ENCODE peak calls at places on chromosomes 4 and X, in six cellular contexts. W is non-pigmented ciliary epithelial cell, U is GM04504, Q is neural progenitor cell, M is HEK293T, D is posterior cingulate gyrus. P is an unnamed sample.

GRCh38 chr4:72186714-72187113 is 154.9 kb downstream of the NPFFR2 start:
- DNase-seq in W (no peak), U (no peak), Q (no peak), M (no peak), D (no peak), P (no peak)

GRCh38 chr4:173761236-173761635 is 231.2 kb upstream of the HAND2 start:
- DNase-seq in W (no peak), U (no peak), Q (no peak), M (no peak), D (no peak), P (no peak)

GRCh38 chr4:64880557-64880956 is 471.3 kb upstream of the TECRL start:
- DNase-seq in W (no peak), U (no peak), Q (no peak), M (no peak), D (no peak), P (no peak)

GRCh38 chr4:80189581-80189955 is 7.7 kb upstream of the PRDM8 start:
- DNase-seq in W (no peak), U (no peak), Q (no peak), M (no peak), D (no peak), P (no peak)

GRCh38 chr4:17515724-17516407 is 901 bp downstream of the CLRN2 start:
- DNase-seq in W (no peak), U (no peak), Q (no peak), M (no peak), D (peak), P (no peak)

GRCh38 chr4:70505152-70505748 is 13.1 kb upstream of the AMTN start:
- DNase-seq in W (no peak), U (peak), Q (peak), M (peak), D (peak), P (peak)

GRCh38 chr4:40763228-40763716 is 13.5 kb downstream of the NSUN7 start:
- DNase-seq in W (no peak), U (peak), Q (no peak), M (no peak), D (no peak), P (no peak)

GRCh38 chrX:2404816-2405215 is 96.0 kb downstream of the DHRSX start:
- DNase-seq in W (no peak), U (no peak), Q (no peak), M (no peak), D (no peak), P (no peak)

GRCh38 chr4:149836546-149836945 is 20.9 kb upstream of the IQCM start:
- DNase-seq in W (no peak), U (peak), Q (no peak), M (no peak), D (no peak), P (no peak)

GRCh38 chrX:47278684-47279083 is 45.9 kb downstream of the USP11 start:
- DNase-seq in W (peak), U (no peak), Q (no peak), M (no peak), D (no peak), P (no peak)

GRCh38 chrX:152600853-152601635 is 36.7 kb upstream of the GABRQ start:
- DNase-seq in W (no peak), U (no peak), Q (peak), M (no peak), D (peak), P (no peak)

GRCh38 chrX:15873566-15873965 is 19.0 kb upstream of the AP1S2 start:
- DNase-seq in W (no peak), U (no peak), Q (no peak), M (no peak), D (no peak), P (no peak)

GRCh38 chr4:118076958-118077766 is 42.9 kb downstream of the NDST3 start:
- DNase-seq in W (no peak), U (peak), Q (peak), M (peak), D (no peak), P (peak)

GRCh38 chr4:151569650-151570049 is 160.7 kb downstream of the FHIP1A start:
- DNase-seq in W (no peak), U (no peak), Q (no peak), M (no peak), D (no peak), P (no peak)

GRCh38 chr4:37693450-37694190 is 7.4 kb upstream of the RELL1 start:
- DNase-seq in W (peak), U (peak), Q (no peak), M (no peak), D (no peak), P (no peak)

GRCh38 chr4:160247091-160247656 is 1144.3 kb downstream of the RAPGEF2 start:
- DNase-seq in W (no peak), U (no peak), Q (no peak), M (no peak), D (no peak), P (no peak)

GRCh38 chr4:190015538-190016368 is 11.3 kb downstream of the FRG2 start:
- DNase-seq in W (no peak), U (no peak), Q (peak), M (no peak), D (no peak), P (no peak)

GRCh38 chrX:47361538-47362511 is 8.6 kb upstream of the ZNF157 start:
- DNase-seq in W (peak), U (peak), Q (peak), M (peak), D (peak), P (peak)

GRCh38 chr4:188037003-188037713 is 41.6 kb downstream of the ZFP42 start:
- DNase-seq in W (no peak), U (no peak), Q (no peak), M (no peak), D (no peak), P (no peak)

GRCh38 chr4:38856046-38856445 is 571 bp downstream of the TLR6 start:
- DNase-seq in W (no peak), U (no peak), Q (no peak), M (no peak), D (no peak), P (no peak)

GRCh38 chr4:29560452-29560851 is 1159.7 kb upstream of the PCDH7 start:
- DNase-seq in W (peak), U (no peak), Q (no peak), M (no peak), D (no peak), P (no peak)

GRCh38 chr4:185128272-185129119 is 14.6 kb upstream of the SLC25A4 start:
- DNase-seq in W (no peak), U (no peak), Q (peak), M (peak), D (peak), P (peak)

GRCh38 chr4:126697748-126698147 is 935.0 kb upstream of the INTU start:
- DNase-seq in W (no peak), U (peak), Q (no peak), M (no peak), D (no peak), P (no peak)

GRCh38 chrX:54419559-54420302 is 20.5 kb upstream of the TSR2 start:
- DNase-seq in W (no peak), U (no peak), Q (no peak), M (no peak), D (no peak), P (no peak)

GRCh38 chrX:52608961-52609360 is 45.7 kb downstream of the SSX7 start:
- DNase-seq in W (no peak), U (no peak), Q (no peak), M (no peak), D (no peak), P (no peak)

GRCh38 chrX:10549280-10549679 is 71.1 kb downstream of the MID1 start:
- DNase-seq in W (no peak), U (peak), Q (no peak), M (no peak), D (no peak), P (peak)

GRCh38 chr4:158444621-158445020 is 77.1 kb upstream of the RXFP1 start:
- DNase-seq in W (no peak), U (no peak), Q (no peak), M (no peak), D (no peak), P (no peak)

GRCh38 chrX:22246620-22247019 is 26.1 kb upstream of the CBLL2 start:
- DNase-seq in W (peak), U (no peak), Q (no peak), M (no peak), D (no peak), P (no peak)

GRCh38 chr4:135777386-135777785 is 1575.8 kb upstream of the PABPC4L start:
- DNase-seq in W (peak), U (no peak), Q (no peak), M (no peak), D (no peak), P (no peak)

GRCh38 chr4:175215657-175216056 is 297.5 kb downstream of the ADAM29 start:
- DNase-seq in W (no peak), U (no peak), Q (no peak), M (no peak), D (no peak), P (no peak)

GRCh38 chr4:185950891-185951290 is 118.1 kb upstream of the TLR3 start:
- DNase-seq in W (peak), U (no peak), Q (no peak), M (no peak), D (no peak), P (no peak)

GRCh38 chr4:86653237-86653865 is 59.2 kb downstream of the PTPN13 start:
- DNase-seq in W (no peak), U (no peak), Q (no peak), M (peak), D (no peak), P (peak)

GRCh38 chr4:53498712-53499111 is 92.6 kb downstream of the LNX1 start:
- DNase-seq in W (no peak), U (no peak), Q (no peak), M (no peak), D (no peak), P (no peak)

P was measured in transverse colon.